ENCODE peak calls at places on chromosomes 6 and 20, in four cellular contexts. Y, J, A and X are unnamed samples.

GRCh38 chr6:37680668-37681067 is 17.0 kb downstream of the MDGA1 start:
- DNase-seq in Y (no peak), J (no peak), A (no peak), X (no peak)

GRCh38 chr20:37365760-37366638 is 20.1 kb downstream of the SRC start:
- DNase-seq in Y (no peak), J (no peak), A (no peak), X (no peak)

GRCh38 chr6:3913077-3913957 is 64.1 kb downstream of the FAM50B start:
- DNase-seq in Y (no peak), J (peak; percentile 77), A (peak; percentile 67), X (no peak)

GRCh38 chr6:63899550-63899949 is 263.9 kb downstream of the PHF3 start:
- DNase-seq in Y (no peak), J (peak; percentile 18), A (no peak), X (no peak)

GRCh38 chr20:23926941-23927872 is 47.7 kb upstream of the CST5 start:
- DNase-seq in Y (no peak), J (no peak), A (no peak), X (no peak)

GRCh38 chr6:36912583-36912982 is 26.8 kb downstream of the C6orf89 start:
- DNase-seq in Y (no peak), J (peak; percentile 30), A (no peak), X (no peak)

GRCh38 chr20:47667531-47668312 is 117.6 kb downstream of the SULF2 start:
- DNase-seq in Y (no peak), J (no peak), A (no peak), X (no peak)

GRCh38 chr20:59726196-59726595 is 121.9 kb downstream of the PHACTR3 start:
- DNase-seq in Y (no peak), J (no peak), A (no peak), X (no peak)

GRCh38 chr20:1979116-1979778 is 14.6 kb downstream of the PDYN start:
- DNase-seq in Y (no peak), J (no peak), A (no peak), X (no peak)

GRCh38 chr6:38034269-38034914 is 214.9 kb downstream of the ZFAND3 start:
- DNase-seq in Y (no peak), J (peak; percentile 39), A (no peak), X (no peak)

GRCh38 chr6:117555882-117556498 is 46.3 kb downstream of the GOPC start:
- DNase-seq in Y (no peak), J (peak; percentile 53), A (peak; percentile 43), X (no peak)

GRCh38 chr20:10429443-10429981 is 4.5 kb downstream of the MKKS start:
- DNase-seq in Y (peak; percentile 56), J (peak; percentile 13), A (no peak), X (no peak)

GRCh38 chr20:56831795-56832194 is 202.7 kb downstream of the TFAP2C start:
- DNase-seq in Y (no peak), J (no peak), A (no peak), X (no peak)

GRCh38 chr20:36096404-36096799 is 58.1 kb upstream of the EPB41L1 start:
- DNase-seq in Y (no peak), J (no peak), A (no peak), X (no peak)

GRCh38 chr6:131982740-131983259 is 31.6 kb upstream of the CCN2 start:
- DNase-seq in Y (no peak), J (no peak), A (no peak), X (no peak)

GRCh38 chr20:1388706-1389483 is 4.0 kb downstream of the FKBP1A start:
- DNase-seq in Y (no peak), J (no peak), A (no peak), X (no peak)

GRCh38 chr6:130675072-130675471 is 152.1 kb upstream of the SMLR1 start:
- DNase-seq in Y (no peak), J (no peak), A (no peak), X (no peak)

GRCh38 chr6:130725551-130725950 is 101.7 kb upstream of the SMLR1 start:
- DNase-seq in Y (no peak), J (no peak), A (no peak), X (no peak)

GRCh38 chr20:62365814-62366369 is 1.2 kb downstream of the LAMA5 start:
- DNase-seq in Y (peak; percentile 46), J (peak; percentile 84), A (no peak), X (peak; percentile 90)

GRCh38 chr6:1611322-1611571 is 1.5 kb downstream of the FOXC1 start:
- DNase-seq in Y (no peak), J (peak; percentile 45), A (no peak), X (peak; percentile 74)

GRCh38 chr6:35804996-35805736 is at the start of gene LHFPL5:
- DNase-seq in Y (peak; percentile 61), J (peak; percentile 81), A (no peak), X (peak; percentile 81)

GRCh38 chr6:95786802-95787201 is 209.5 kb downstream of the MANEA start:
- DNase-seq in Y (no peak), J (no peak), A (no peak), X (no peak)

GRCh38 chr6:125577263-125577662 is 172.2 kb upstream of the HEY2 start:
- DNase-seq in Y (no peak), J (no peak), A (no peak), X (no peak)

GRCh38 chr6:159193923-159194322 is 24.7 kb downstream of the FNDC1 start:
- DNase-seq in Y (no peak), J (no peak), A (no peak), X (no peak)

GRCh38 chr6:123064038-123064437 is 68.0 kb downstream of the CLVS2 start:
- DNase-seq in Y (no peak), J (no peak), A (no peak), X (no peak)

GRCh38 chr20:34141293-34141692 is 29.2 kb upstream of the EIF2S2 start:
- DNase-seq in Y (no peak), J (no peak), A (no peak), X (no peak)

GRCh38 chr20:58970146-58970545 is 10.9 kb upstream of the NELFCD start:
- DNase-seq in Y (no peak), J (no peak), A (no peak), X (no peak)

GRCh38 chr20:47370214-47370613 is 13.7 kb upstream of the ZMYND8 start:
- DNase-seq in Y (peak; percentile 10), J (no peak), A (no peak), X (peak; percentile 12)

GRCh38 chr6:166999845-167000253 is 652 bp downstream of the CEP43 start:
- DNase-seq in Y (no peak), J (peak; percentile 64), A (no peak), X (no peak)

GRCh38 chr20:717271-717670 is 41.7 kb upstream of the SCRT2 start:
- DNase-seq in Y (no peak), J (no peak), A (no peak), X (no peak)

GRCh38 chr6:129490551-129491245 is 219.3 kb downstream of the ARHGAP18 start:
- DNase-seq in Y (no peak), J (peak; percentile 77), A (peak; percentile 49), X (no peak)

GRCh38 chr6:170178561-170179477 is 112.1 kb downstream of the DLL1 start:
- DNase-seq in Y (peak; percentile 89), J (no peak), A (peak; percentile 51), X (peak; percentile 66)

GRCh38 chr20:53009979-53010735 is 38.0 kb downstream of the TSHZ2 start:
- DNase-seq in Y (no peak), J (no peak), A (no peak), X (no peak)

GRCh38 chr20:53013183-53013582 is 41.0 kb downstream of the TSHZ2 start:
- DNase-seq in Y (no peak), J (no peak), A (no peak), X (no peak)

GRCh38 chr20:53011640-53012039 is 39.5 kb downstream of the TSHZ2 start:
- DNase-seq in Y (no peak), J (no peak), A (no peak), X (no peak)

GRCh38 chr20:53016534-53017042 is 44.4 kb downstream of the TSHZ2 start:
- DNase-seq in Y (no peak), J (no peak), A (no peak), X (no peak)

DNA sequence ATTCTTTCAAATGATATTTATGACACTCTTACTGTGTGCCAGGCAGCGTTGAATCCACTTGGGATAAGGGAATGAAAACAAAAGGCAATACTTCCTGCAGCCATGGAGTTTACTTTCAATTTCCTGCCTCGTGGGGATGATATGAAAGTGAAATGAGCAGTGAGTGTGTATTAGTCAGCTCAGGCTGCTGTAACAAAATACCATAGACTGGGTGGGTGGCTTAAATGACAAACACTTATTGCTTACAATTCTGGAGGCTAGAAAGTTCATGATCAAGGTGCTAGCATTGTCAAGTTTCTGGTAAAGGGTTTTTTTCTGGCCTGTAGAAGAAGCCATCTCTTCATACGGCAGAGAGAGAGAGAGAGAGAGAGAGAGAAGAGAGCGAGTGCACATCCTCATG is 41.7 kb downstream of the TSHZ2 start:
- DNase-seq in Y (no peak), J (no peak), A (no peak), X (no peak)
- TF ChIP-seq CTCF in Y (no peak), J (no peak), A (no peak), X (no peak)

GRCh38 chr6:160730911-160731310 is 28.9 kb downstream of the PLG start:
- DNase-seq in Y (no peak), J (no peak), A (no peak), X (no peak)
- TF ChIP-seq CTCF in Y (no peak), J (no peak), A (no peak), X (no peak)

DNA sequence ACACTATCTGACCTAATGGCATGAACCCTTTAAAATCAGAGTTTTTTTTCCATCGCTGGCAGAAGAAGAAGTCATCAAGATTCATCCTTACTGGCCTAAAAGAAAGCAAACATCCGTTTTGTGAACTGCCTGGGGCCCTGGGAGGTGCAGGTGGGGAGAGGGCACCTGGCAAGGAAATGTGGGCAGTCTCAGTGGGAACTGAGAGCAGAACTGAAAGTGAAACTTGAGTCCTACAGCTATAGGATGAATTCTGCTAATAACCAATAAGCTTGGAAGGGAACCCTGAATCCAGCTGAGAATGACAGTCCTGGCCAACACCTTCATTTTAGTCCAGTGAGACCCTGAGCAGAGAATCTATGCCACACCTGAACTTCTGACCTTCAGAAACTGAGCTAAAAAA is 130.0 kb upstream of the ASCC3 start:
- DNase-seq in Y (no peak), J (no peak), A (no peak), X (peak; percentile 37)
- TF ChIP-seq CTCF in Y (no peak), J (no peak), A (no peak), X (no peak)

DNA sequence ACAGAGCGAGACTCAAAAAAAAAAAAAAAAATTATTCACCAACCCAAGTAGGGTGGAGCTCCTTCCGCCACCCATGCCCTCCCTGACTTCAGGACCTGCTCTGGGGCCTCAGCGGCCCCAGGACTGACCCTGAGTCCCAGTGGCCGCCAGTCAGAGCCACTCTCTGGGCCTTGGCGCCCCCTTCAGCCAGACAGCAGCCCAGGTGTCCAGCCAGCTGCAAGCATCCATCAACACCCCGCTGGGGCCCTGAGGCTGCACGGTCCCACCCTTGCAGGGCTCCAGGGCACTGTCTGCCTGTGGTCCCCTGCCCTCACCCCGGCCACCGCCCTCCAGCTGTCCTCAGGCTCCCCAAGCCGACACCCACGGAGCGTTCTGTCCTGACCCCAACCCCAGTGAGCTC is 11.4 kb upstream of the KCNQ2 start:
- DNase-seq in Y (no peak), J (no peak), A (no peak), X (peak; percentile 62)
- TF ChIP-seq CTCF in Y (no peak), J (no peak), A (no peak), X (no peak)